ENCODE peak calls at places on chromosomes 12 and 14, in four cellular contexts. A, S, W and F are unnamed samples.
A peak's percentile ranks its signal among the peaks of the same experiment; 100 is the strongest.

GRCh38 chr14:50816419-50817047 is 14.4 kb downstream of the NIN start:
- DNase-seq in W (peak; percentile 70), A (no peak), S (no peak), F (no peak)

GRCh38 chr14:100762901-100763300 is 36.2 kb downstream of the DLK1 start:
- DNase-seq in A (no peak), S (no peak), W (no peak), F (no peak)

GRCh38 chr14:72451081-72451972 is 442.6 kb downstream of the DPF3 start:
- DNase-seq in W (no peak), S (peak; percentile 84), A (no peak), F (no peak)

GRCh38 chr14:88791629-88792571 is 853 bp downstream of the EML5 start:
- DNase-seq in A (peak; percentile 5), S (no peak), W (no peak), F (peak; percentile 4)

GRCh38 chr12:42145197-42145549 is 499 bp upstream of the GXYLT1 start:
- DNase-seq in S (no peak), W (peak; percentile 11), A (no peak), F (no peak)

GRCh38 chr12:30152705-30153104 is 369.0 kb upstream of the TMTC1 start:
- DNase-seq in W (no peak), A (no peak), S (no peak), F (no peak)

GRCh38 chr12:131720241-131720640 is 9.4 kb downstream of the SFSWAP start:
- DNase-seq in W (no peak), S (no peak), A (no peak), F (no peak)

GRCh38 chr12:19428261-19428660 is 11.0 kb upstream of the AEBP2 start:
- DNase-seq in A (no peak), W (no peak), S (no peak), F (no peak)

GRCh38 chr14:102982852-102983470 is 60.5 kb downstream of the AMN start:
- DNase-seq in A (peak; percentile 28), S (no peak), W (no peak), F (no peak)

GRCh38 chr14:57390806-57391562 is 598 bp downstream of the NAA30 start:
- DNase-seq in W (peak; percentile 14), A (peak; percentile 14), S (no peak), F (peak; percentile 12)

GRCh38 chr12:27330846-27331245 is 1.8 kb upstream of the BMAL2 start:
- DNase-seq in A (no peak), W (no peak), S (no peak), F (no peak)

GRCh38 chr14:54695196-54695595 is 128.3 kb downstream of the SAMD4A start:
- DNase-seq in S (no peak), A (no peak), W (no peak), F (no peak)

GRCh38 chr12:85016423-85016822 is 19.7 kb downstream of the TSPAN19 start:
- DNase-seq in S (no peak), W (peak; percentile 96), A (peak; percentile 33), F (no peak)

GRCh38 chr12:131218291-131219172 is 264.8 kb downstream of the ADGRD1 start:
- DNase-seq in A (no peak), W (no peak), S (no peak), F (no peak)

GRCh38 chr12:132391326-132392041 is 62.1 kb upstream of the GALNT9 start:
- DNase-seq in A (no peak), S (no peak), W (no peak), F (no peak)

GRCh38 chr14:60981626-60982455 is 796 bp downstream of the SLC38A6 start:
- DNase-seq in A (peak; percentile 37), W (peak; percentile 94), S (peak; percentile 5), F (peak; percentile 71)

GRCh38 chr12:75209782-75210138 is at the start of gene KCNC2:
- DNase-seq in S (no peak), W (no peak), A (no peak), F (no peak)

GRCh38 chr14:21498540-21499526 is 12.3 kb downstream of the METTL3 start:
- DNase-seq in W (peak; percentile 73), S (no peak), A (peak; percentile 49), F (peak; percentile 58)

GRCh38 chr14:94171208-94171607 is 2.9 kb upstream of the PPP4R4 start:
- DNase-seq in W (peak; percentile 42), S (no peak), A (no peak), F (no peak)

GRCh38 chr12:96258451-96258933 is 64.3 kb downstream of the ELK3 start:
- DNase-seq in A (no peak), W (peak; percentile 53), S (no peak), F (no peak)

GRCh38 chr12:65098364-65098763 is 22.7 kb downstream of the WIF1 start:
- DNase-seq in A (no peak), W (no peak), S (no peak), F (no peak)

GRCh38 chr12:94134226-94134795 is 14.1 kb upstream of the PLXNC1 start:
- DNase-seq in W (peak; percentile 62), A (peak; percentile 71), S (no peak), F (peak; percentile 73)

GRCh38 chr12:100491104-100491503 is 17.4 kb downstream of the NR1H4 start:
- DNase-seq in A (no peak), S (no peak), W (no peak), F (no peak)

GRCh38 chr14:68691031-68691864 is 101.6 kb downstream of the ZFP36L1 start:
- DNase-seq in W (no peak), S (no peak), A (no peak), F (no peak)
- TF ChIP-seq ELK1 in W (no peak), S (no peak), A (no peak), F (no peak)

DNA sequence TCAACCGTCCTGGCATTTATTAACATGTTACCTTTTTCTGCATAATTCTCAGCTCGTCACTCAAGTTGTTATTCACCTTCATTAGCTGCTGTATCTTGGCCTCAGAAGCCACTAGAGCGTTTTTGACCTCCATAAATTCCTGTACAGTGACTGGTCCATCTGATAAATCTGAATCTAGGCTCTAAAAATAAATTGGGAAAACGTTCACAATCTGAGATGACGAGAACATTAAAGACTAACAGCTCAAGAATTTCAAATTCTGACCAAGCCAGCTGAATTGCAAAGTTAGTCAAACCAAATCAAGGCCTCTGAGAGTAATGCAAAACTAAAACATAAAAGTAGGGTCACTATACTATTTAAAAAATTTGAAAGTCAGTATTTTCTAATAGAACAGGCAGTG is 45.0 kb downstream of the GIT2 start:
- DNase-seq in A (no peak), W (peak; percentile 96), S (no peak), F (no peak)
- TF ChIP-seq ELK1 in A (no peak), W (no peak), S (no peak), F (no peak)

GRCh38 chr12:38163442-38163801 is 153.2 kb upstream of the ALG10B start:
- DNase-seq in A (no peak), W (no peak), S (no peak), F (no peak)
- TF ChIP-seq ELK1 in A (no peak), W (no peak), S (no peak), F (no peak)

DNA sequence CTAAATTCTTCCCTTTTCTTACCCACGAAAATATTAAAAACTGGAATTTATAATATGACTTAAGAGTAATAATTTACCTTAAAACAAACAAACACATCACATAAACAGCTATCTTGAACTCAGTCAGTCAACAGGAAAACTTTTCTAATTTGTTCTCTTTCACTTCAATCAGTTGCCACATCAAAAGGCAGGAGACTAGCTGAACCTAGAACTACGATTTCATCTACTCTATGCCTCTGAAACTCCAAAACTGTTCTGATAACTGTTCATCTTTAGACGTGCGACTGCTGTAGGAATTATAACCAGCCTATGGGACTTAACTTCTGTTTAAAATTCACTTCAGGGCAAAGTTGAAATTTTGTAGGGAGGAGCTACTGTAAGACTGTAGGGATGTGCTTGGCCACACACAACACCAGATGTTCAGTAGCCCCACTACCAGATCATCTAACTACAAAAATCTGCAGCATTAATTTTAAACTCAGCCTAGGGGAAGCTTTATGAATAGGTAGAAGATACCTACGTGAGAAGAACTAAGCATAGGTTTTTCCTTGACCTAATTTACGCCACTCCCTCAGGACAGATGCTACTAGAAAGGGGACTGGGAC is 7.6 kb upstream of the RAD51AP1 start:
- DNase-seq in S (no peak), A (no peak), W (no peak), F (no peak)
- TF ChIP-seq ELK1 in S (no peak), A (no peak), W (no peak), F (no peak)